ENCODE peak calls at places on chromosomes 16 and 17, in ten cellular contexts. W is lung microvascular endothelial cell; Y is lower leg skin; T is ovary; V is stimulated activated CD8-positive, alpha-beta memory T cell treated with anti-CD3 and anti-CD28 coated beads, Interleukin-7, amount 100 ng/mL, for 24 hours; D is A172; G is body of pancreas; J is non-pigmented ciliary epithelial cell; M is SW480; B is upper lobe of right lung. I is an unnamed sample.

GRCh38 chr17:64345691-64346376 is 44.8 kb downstream of the PECAM1 start:
- DNase-seq in W (peak; percentile 56), Y (no peak), T (peak; percentile 17), V (no peak), D (no peak), G (no peak), J (no peak), M (no peak), B (peak; percentile 66), I (no peak)

GRCh38 chr16:2233046-2233775 is 3.0 kb upstream of the DNASE1L2 start:
- DNase-seq in W (no peak), Y (no peak), T (no peak), V (no peak), D (no peak), G (no peak), J (no peak), M (no peak), B (no peak), I (no peak)

GRCh38 chr17:82528484-82529265 is 9.1 kb downstream of the FOXK2 start:
- DNase-seq in W (peak; percentile 83), Y (no peak), T (peak; percentile 44), V (no peak), D (peak; percentile 82), G (peak; percentile 57), J (no peak), M (peak; percentile 77), B (no peak), I (no peak)

GRCh38 chr17:45123930-45124796 is 8.2 kb downstream of the PLCD3 start:
- DNase-seq in W (peak; percentile 90), Y (peak; percentile 93), T (peak; percentile 81), V (no peak), D (peak; percentile 99), G (no peak), J (no peak), M (peak; percentile 95), B (no peak), I (no peak)

GRCh38 chr16:53848277-53848942 is 144.5 kb downstream of the FTO start:
- DNase-seq in W (no peak), Y (no peak), T (no peak), V (no peak), D (no peak), G (no peak), J (no peak), M (no peak), B (no peak), I (no peak)

GRCh38 chr16:75928295-75928694 is 202.0 kb upstream of the CPHXL start:
- DNase-seq in W (no peak), Y (no peak), T (no peak), V (no peak), D (no peak), G (no peak), J (peak; percentile 49), M (no peak), B (no peak), I (no peak)

GRCh38 chr17:27879987-27880608 is 13.1 kb downstream of the LYRM9 start:
- DNase-seq in W (peak; percentile 73), Y (no peak), T (peak; percentile 76), V (peak; percentile 37), D (peak; percentile 61), G (peak; percentile 78), J (no peak), M (peak; percentile 59), B (peak; percentile 74), I (peak; percentile 41)

GRCh38 chr17:74270333-74270732 is 3.7 kb upstream of the DNAI2 start:
- DNase-seq in W (no peak), Y (no peak), T (no peak), V (no peak), D (no peak), G (no peak), J (no peak), M (no peak), B (no peak), I (no peak)

GRCh38 chr17:80883831-80884735 is 107.6 kb upstream of the CHMP6 start:
- DNase-seq in W (no peak), Y (no peak), T (no peak), V (no peak), D (no peak), G (no peak), J (no peak), M (no peak), B (no peak), I (no peak)

GRCh38 chr16:87924937-87925670 is 11.2 kb downstream of the CA5A start:
- DNase-seq in W (no peak), Y (no peak), T (no peak), V (no peak), D (no peak), G (peak; percentile 85), J (no peak), M (no peak), B (no peak), I (no peak)

GRCh38 chr16:84569382-84569987 is 48.4 kb downstream of the COTL1 start:
- DNase-seq in W (no peak), Y (no peak), T (no peak), V (no peak), D (no peak), G (peak; percentile 34), J (no peak), M (no peak), B (no peak), I (no peak)

GRCh38 chr17:78010759-78011158 is 52.3 kb downstream of the TNRC6C start:
- DNase-seq in W (no peak), Y (no peak), T (no peak), V (no peak), D (no peak), G (no peak), J (no peak), M (no peak), B (no peak), I (no peak)

GRCh38 chr17:39231091-39231561 is 5.4 kb upstream of the STAC2 start:
- DNase-seq in W (no peak), Y (no peak), T (no peak), V (no peak), D (no peak), G (no peak), J (no peak), M (no peak), B (no peak), I (no peak)

GRCh38 chr17:33225509-33225908 is 67.6 kb downstream of the ASIC2 start:
- DNase-seq in W (no peak), Y (no peak), T (no peak), V (no peak), D (no peak), G (peak; percentile 52), J (no peak), M (no peak), B (no peak), I (no peak)

GRCh38 chr16:57998484-57998883 is 2.0 kb downstream of the ZNF319 start:
- DNase-seq in W (no peak), Y (no peak), T (no peak), V (peak; percentile 28), D (peak; percentile 57), G (no peak), J (no peak), M (peak; percentile 16), B (peak; percentile 86), I (no peak)

GRCh38 chr16:78522327-78522726 is 422.9 kb downstream of the WWOX start:
- DNase-seq in W (no peak), Y (no peak), T (no peak), V (no peak), D (no peak), G (no peak), J (no peak), M (no peak), B (no peak), I (no peak)

GRCh38 chr16:61820398-61820797 is 215.8 kb downstream of the CDH8 start:
- DNase-seq in W (no peak), Y (no peak), T (no peak), V (no peak), D (peak; percentile 85), G (no peak), J (peak; percentile 32), M (no peak), B (no peak), I (no peak)

GRCh38 chr17:55089955-55090573 is 121.5 kb downstream of the STXBP4 start:
- DNase-seq in W (peak; percentile 43), Y (no peak), T (no peak), V (no peak), D (peak; percentile 41), G (no peak), J (no peak), M (peak; percentile 41), B (no peak), I (no peak)

GRCh38 chr17:39533891-39534290 is 72.6 kb downstream of the CDK12 start:
- DNase-seq in W (no peak), Y (no peak), T (no peak), V (no peak), D (no peak), G (no peak), J (no peak), M (no peak), B (no peak), I (no peak)

GRCh38 chr16:72023962-72024361 is 15.4 kb downstream of the DHODH start:
- DNase-seq in W (peak; percentile 68), Y (no peak), T (no peak), V (no peak), D (no peak), G (no peak), J (no peak), M (no peak), B (no peak), I (no peak)

GRCh38 chr17:57468932-57469775 is 212.8 kb downstream of the MSI2 start:
- DNase-seq in W (no peak), Y (no peak), T (no peak), V (no peak), D (no peak), G (no peak), J (no peak), M (no peak), B (no peak), I (no peak)